ENCODE peak calls at places on chromosomes 16 and 17, in seven cellular contexts. X is mesenchymal stem cell, J is epithelial cell of esophagus, W is pancreas, N is cardiac muscle cell, L is Peyer's patch, D is mesendoderm. C is an unnamed sample.

GRCh38 chr17:48558057-48558456 is 13.1 kb upstream of the HOXB2 start:
- DNase-seq in X (peak), J (no peak), W (no peak), N (no peak), L (no peak), D (no peak), C (no peak)

GRCh38 chr17:82457071-82457789 is 1.3 kb upstream of the NARF start:
- DNase-seq in X (peak), J (no peak), W (peak), N (no peak), L (no peak), D (no peak), C (peak)

GRCh38 chr17:59777033-59777432 is 69.6 kb downstream of the VMP1 start:
- DNase-seq in X (no peak), J (no peak), W (no peak), N (no peak), L (no peak), D (no peak), C (no peak)

GRCh38 chr17:72267601-72268000 is 146.8 kb downstream of the SOX9 start:
- DNase-seq in X (no peak), J (no peak), W (no peak), N (peak), L (no peak), D (no peak), C (no peak)

GRCh38 chr16:16112450-16113053 is 110.7 kb downstream of the ABCC6 start:
- DNase-seq in X (no peak), J (no peak), W (no peak), N (no peak), L (no peak), D (no peak), C (no peak)

GRCh38 chr16:13391337-13391736 is 489.9 kb downstream of the SHISA9 start:
- DNase-seq in X (no peak), J (no peak), W (no peak), N (no peak), L (no peak), D (no peak), C (no peak)

GRCh38 chr16:35605921-35606320 is 2146.5 kb downstream of the TP53TG3F start:
- DNase-seq in X (no peak), J (no peak), W (no peak), N (no peak), L (no peak), D (no peak), C (no peak)

GRCh38 chr17:83109793-83110645 is 30.6 kb downstream of the METRNL start:
- DNase-seq in X (peak), J (peak), W (peak), N (peak), L (peak), D (peak), C (peak)

GRCh38 chr17:39939588-39940419 is 12.3 kb downstream of the LRRC3C start:
- DNase-seq in X (peak), J (peak), W (no peak), N (no peak), L (no peak), D (no peak), C (no peak)

GRCh38 chr16:278863-279366 is 1.5 kb upstream of the ARHGDIG start:
- DNase-seq in X (peak), J (peak), W (peak), N (peak), L (no peak), D (peak), C (peak)

GRCh38 chr16:87675111-87675510 is 72.8 kb downstream of the JPH3 start:
- DNase-seq in X (no peak), J (no peak), W (no peak), N (no peak), L (no peak), D (peak), C (no peak)

GRCh38 chr17:55420776-55421178 is 858 bp downstream of the MMD start:
- DNase-seq in X (peak), J (no peak), W (peak), N (peak), L (peak), D (peak), C (no peak)

GRCh38 chr17:29032798-29033197 is 10.1 kb upstream of the PIPOX start:
- DNase-seq in X (no peak), J (no peak), W (no peak), N (no peak), L (no peak), D (peak), C (no peak)

GRCh38 chr16:4392382-4393242 is 21.0 kb downstream of the VASN start:
- DNase-seq in X (no peak), J (peak), W (no peak), N (peak), L (no peak), D (peak), C (no peak)

GRCh38 chr16:3954411-3954921 is 74.0 kb upstream of the CREBBP start:
- DNase-seq in X (no peak), J (peak), W (no peak), N (no peak), L (no peak), D (no peak), C (no peak)

GRCh38 chr17:72985882-72986720 is 106.4 kb downstream of the SLC39A11 start:
- DNase-seq in X (peak), J (peak), W (peak), N (peak), L (peak), D (peak), C (peak)

GRCh38 chr16:24853830-24854229 is 8.1 kb downstream of the SLC5A11 start:
- DNase-seq in X (peak), J (peak), W (no peak), N (no peak), L (no peak), D (no peak), C (no peak)

GRCh38 chr17:309361-309888 is 43.2 kb downstream of the RPH3AL start:
- DNase-seq in X (peak), J (no peak), W (peak), N (peak), L (no peak), D (peak), C (no peak)

GRCh38 chr17:74449306-74449705 is 17.1 kb upstream of the CD300A start:
- DNase-seq in X (no peak), J (no peak), W (no peak), N (no peak), L (no peak), D (no peak), C (no peak)

GRCh38 chr17:20995873-20996723 is 46.7 kb downstream of the USP22 start:
- DNase-seq in X (no peak), J (no peak), W (no peak), N (no peak), L (peak), D (no peak), C (no peak)

GRCh38 chr17:17681187-17681743 is at the start of gene RAI1:
- DNase-seq in X (peak), J (peak), W (peak), N (peak), L (peak), D (peak), C (no peak)

GRCh38 chr16:86906608-86907007 is 328.3 kb downstream of the FOXL1 start:
- DNase-seq in X (peak), J (no peak), W (no peak), N (peak), L (no peak), D (no peak), C (no peak)

GRCh38 chr17:38729886-38730525 is at the start of gene CISD3:
- DNase-seq in X (peak), J (peak), W (peak), N (peak), L (peak), D (peak), C (no peak)

GRCh38 chr17:353213-353837 is 718 bp upstream of the RPH3AL start:
- DNase-seq in X (no peak), J (no peak), W (no peak), N (no peak), L (no peak), D (no peak), C (no peak)

GRCh38 chr17:43871947-43872690 is 25.1 kb downstream of the CD300LG start:
- DNase-seq in X (no peak), J (peak), W (no peak), N (no peak), L (peak), D (no peak), C (no peak)
- H3K4me3 ChIP-seq in X (peak), J (peak), W (no peak), N (no peak), L (no peak), D (no peak), C (no peak)

GRCh38 chr17:57407287-57408063 is 151.2 kb downstream of the MSI2 start:
- DNase-seq in X (peak), J (peak), W (no peak), N (no peak), L (no peak), D (no peak), C (peak)
- H3K4me3 ChIP-seq in X (no peak), J (no peak), W (no peak), N (no peak), L (no peak), D (no peak), C (no peak)

GRCh38 chr16:79714440-79714839 is 113.9 kb upstream of the MAF start:
- DNase-seq in X (no peak), J (no peak), W (no peak), N (no peak), L (no peak), D (no peak), C (no peak)
- H3K4me3 ChIP-seq in X (no peak), J (no peak), W (no peak), N (no peak), L (no peak), D (no peak), C (no peak)

DNA sequence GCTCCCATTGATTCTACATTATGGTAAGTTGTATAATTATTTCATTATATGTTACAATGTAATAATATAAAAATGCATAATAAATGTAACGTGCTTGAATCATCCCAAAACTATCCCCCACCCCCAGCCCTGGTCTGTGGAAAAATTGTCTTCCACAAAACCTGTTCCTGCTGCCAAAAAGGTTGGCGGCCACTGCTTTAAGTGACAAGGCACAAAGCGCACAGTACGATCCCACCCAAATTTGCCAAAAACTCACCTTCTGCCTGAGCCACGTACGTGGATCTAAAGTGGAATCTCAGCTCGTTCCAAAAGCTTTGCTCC is 14.5 kb downstream of the CYB561 start:
- DNase-seq in X (no peak), J (no peak), W (no peak), N (no peak), L (peak), D (no peak), C (no peak)
- H3K4me3 ChIP-seq in X (no peak), J (no peak), W (no peak), N (no peak), L (no peak), D (no peak), C (no peak)

GRCh38 chr16:67881557-67882220 is 3.0 kb upstream of the NRN1L start:
- DNase-seq in X (no peak), J (no peak), W (no peak), N (no peak), L (no peak), D (no peak), C (no peak)

GRCh38 chr16:67883146-67883871 is 1.4 kb upstream of the NRN1L start:
- DNase-seq in X (peak), J (no peak), W (no peak), N (no peak), L (peak), D (peak), C (no peak)

GRCh38 chr16:67883872-67884261 is 818 bp upstream of the NRN1L start:
- DNase-seq in X (no peak), J (peak), W (peak), N (peak), L (peak), D (peak), C (no peak)

GRCh38 chr16:67880584-67880983 is 4.1 kb upstream of the NRN1L start:
- DNase-seq in X (no peak), J (no peak), W (no peak), N (no peak), L (no peak), D (no peak), C (no peak)

GRCh38 chr16:67882374-67883145 is 2.1 kb upstream of the NRN1L start:
- DNase-seq in X (no peak), J (no peak), W (no peak), N (no peak), L (no peak), D (no peak), C (no peak)
- H3K4me3 ChIP-seq in X (no peak), J (no peak), W (no peak), N (no peak), L (no peak), D (no peak), C (no peak)

GRCh38 chr16:74455619-74456289 is 34.5 kb upstream of the CLEC18B start:
- DNase-seq in X (peak), J (peak), W (no peak), N (no peak), L (peak), D (no peak), C (no peak)
- H3K4me3 ChIP-seq in X (peak), J (no peak), W (no peak), N (no peak), L (no peak), D (no peak), C (no peak)

GRCh38 chr16:55656695-55657092 is 906 bp downstream of the SLC6A2 start:
- DNase-seq in X (no peak), J (peak), W (no peak), N (no peak), L (no peak), D (peak), C (no peak)
- H3K4me3 ChIP-seq in X (no peak), J (peak), W (no peak), N (peak), L (no peak), D (no peak), C (no peak)

GRCh38 chr17:4898351-4898750 is 985 bp upstream of the C17orf107 start:
- DNase-seq in X (no peak), J (no peak), W (no peak), N (no peak), L (no peak), D (no peak), C (no peak)

GRCh38 chr17:4897785-4898184 is 1.6 kb upstream of the C17orf107 start:
- DNase-seq in X (no peak), J (no peak), W (no peak), N (no peak), L (no peak), D (no peak), C (no peak)

GRCh38 chr17:4899341-4900230 is at the start of gene C17orf107:
- DNase-seq in X (no peak), J (peak), W (peak), N (peak), L (peak), D (peak), C (no peak)

GRCh38 chr17:4900231-4901107 is 1.1 kb downstream of the C17orf107 start:
- DNase-seq in X (no peak), J (no peak), W (no peak), N (no peak), L (peak), D (peak), C (no peak)

DNA sequence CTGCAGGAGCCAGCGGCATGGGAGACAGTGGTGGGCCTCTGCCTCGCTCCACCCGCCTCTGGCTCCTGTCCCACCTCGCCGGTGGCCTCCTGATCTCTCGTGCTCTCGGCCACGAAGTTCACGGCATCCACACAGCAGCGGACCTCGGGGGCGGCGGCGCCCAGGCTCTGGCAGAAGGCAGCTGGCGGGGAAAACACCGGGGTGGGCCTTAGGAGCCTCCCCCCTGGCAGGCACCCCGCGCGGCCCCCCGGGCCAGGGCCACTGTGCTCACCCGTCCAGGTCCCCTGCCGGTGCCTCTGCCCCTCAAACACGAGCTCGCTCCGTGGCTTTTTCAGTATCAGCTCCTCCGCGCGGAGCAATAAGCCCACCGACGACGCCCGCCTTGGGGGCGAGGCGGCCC is 409 bp upstream of the C17orf107 start:
- DNase-seq in X (no peak), J (no peak), W (no peak), N (no peak), L (no peak), D (no peak), C (no peak)
- H3K4me3 ChIP-seq in X (peak), J (no peak), W (peak), N (peak), L (peak), D (no peak), C (peak)

GRCh38 chr17:42180411-42180921 is 476 bp downstream of the KCNH4 start:
- DNase-seq in X (no peak), J (no peak), W (no peak), N (no peak), L (no peak), D (no peak), C (no peak)
- H3K4me3 ChIP-seq in X (peak), J (no peak), W (peak), N (peak), L (peak), D (no peak), C (no peak)

C was measured in LNCaP clone FGC.